ENCODE peak calls at places on chromosomes 12 and 14, in ten cellular contexts. H is psoas muscle, Q is coronary artery, W is endodermal cell, C is A549, T is WERI-Rb-1, R is BJ, Y is mucosa of descending colon, X is endothelial cell of umbilical vein, K is HFF-Myc. I is an unnamed sample.

GRCh38 chr14:91829511-91829910 is 37.8 kb downstream of the TC2N start:
- DNase-seq in H (no peak), Q (no peak), W (no peak), C (no peak), T (no peak), R (no peak), Y (no peak), X (no peak), K (no peak), I (no peak)

GRCh38 chr14:94689985-94690400 is 77.8 kb downstream of the SERPINA3 start:
- DNase-seq in H (no peak), Q (no peak), W (no peak), C (no peak), T (no peak), R (no peak), Y (no peak), X (no peak), K (no peak), I (no peak)

GRCh38 chr14:94665121-94665520 is 52.9 kb downstream of the SERPINA3 start:
- DNase-seq in H (no peak), Q (peak), W (no peak), C (no peak), T (no peak), R (peak), Y (no peak), X (peak), K (no peak), I (peak)

GRCh38 chr12:1931642-1932041 is 13.2 kb upstream of the CACNA2D4 start:
- DNase-seq in H (no peak), Q (no peak), W (no peak), C (no peak), T (no peak), R (no peak), Y (no peak), X (no peak), K (no peak), I (no peak)

GRCh38 chr12:2324375-2324774 is 271.6 kb downstream of the CACNA1C start:
- DNase-seq in H (peak), Q (no peak), W (no peak), C (no peak), T (no peak), R (no peak), Y (peak), X (peak), K (no peak), I (no peak)

GRCh38 chr12:46364777-46365580 is 7.6 kb downstream of the SLC38A2 start:
- DNase-seq in H (no peak), Q (no peak), W (no peak), C (no peak), T (no peak), R (no peak), Y (no peak), X (peak), K (no peak), I (peak)

GRCh38 chr12:49292729-49293055 is 2.3 kb upstream of the PRPH start:
- DNase-seq in H (no peak), Q (no peak), W (no peak), C (no peak), T (peak), R (no peak), Y (no peak), X (no peak), K (no peak), I (no peak)

GRCh38 chr14:26846388-26846787 is 248.6 kb upstream of the NOVA1 start:
- DNase-seq in H (no peak), Q (no peak), W (no peak), C (no peak), T (no peak), R (no peak), Y (no peak), X (no peak), K (no peak), I (peak)

GRCh38 chr12:129927316-129927900 is 23.6 kb upstream of the TMEM132D start:
- DNase-seq in H (no peak), Q (no peak), W (no peak), C (no peak), T (no peak), R (no peak), Y (no peak), X (no peak), K (no peak), I (no peak)

GRCh38 chr14:104657563-104658324 is 31.7 kb upstream of the INF2 start:
- DNase-seq in H (no peak), Q (no peak), W (peak), C (no peak), T (peak), R (no peak), Y (no peak), X (no peak), K (no peak), I (no peak)

GRCh38 chr12:56836317-56836716 is 73.2 kb downstream of the HSD17B6 start:
- DNase-seq in H (no peak), Q (no peak), W (no peak), C (no peak), T (no peak), R (peak), Y (no peak), X (no peak), K (peak), I (peak)

GRCh38 chr14:104035300-104035699 is 50.2 kb upstream of the ASPG start:
- DNase-seq in H (no peak), Q (no peak), W (no peak), C (no peak), T (peak), R (no peak), Y (no peak), X (no peak), K (no peak), I (no peak)

GRCh38 chr14:61281186-61281676 is at the start of gene TMEM30B:
- DNase-seq in H (no peak), Q (no peak), W (peak), C (no peak), T (no peak), R (no peak), Y (peak), X (no peak), K (no peak), I (no peak)

GRCh38 chr12:3683670-3684069 is 69.2 kb downstream of the CRACR2A start:
- DNase-seq in H (no peak), Q (no peak), W (no peak), C (no peak), T (no peak), R (no peak), Y (no peak), X (no peak), K (no peak), I (peak)

GRCh38 chr14:92294506-92294905 is 28.5 kb upstream of the SLC24A4 start:
- DNase-seq in H (no peak), Q (no peak), W (no peak), C (no peak), T (no peak), R (no peak), Y (no peak), X (no peak), K (no peak), I (no peak)

DNA sequence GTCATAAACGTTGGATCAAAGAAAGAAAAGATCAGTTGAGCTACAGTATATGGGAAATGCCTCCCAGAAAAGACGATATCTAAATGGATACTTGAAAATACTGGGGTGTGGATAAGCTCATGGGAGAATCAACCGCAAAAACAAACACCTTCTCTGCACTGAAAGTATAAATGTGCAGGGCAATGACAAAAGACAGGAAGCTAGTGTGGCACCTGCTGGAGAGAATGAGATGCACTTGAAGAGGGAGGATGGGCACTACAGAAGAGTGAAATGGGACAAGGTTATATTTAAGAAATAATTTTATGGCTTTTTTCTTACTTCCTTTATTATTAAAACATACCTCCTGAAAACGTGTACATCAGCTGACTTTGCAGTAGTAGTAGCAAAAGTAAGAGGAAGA is 153.7 kb downstream of the PRKD1 start:
- DNase-seq in H (no peak), Q (no peak), W (no peak), C (no peak), T (no peak), R (no peak), Y (no peak), X (no peak), K (no peak), I (no peak)
- TF ChIP-seq CTCF in H (no peak), Q (no peak), W (no peak), C (no peak), T (no peak), R (no peak), Y (no peak), X (no peak), K (no peak), I (no peak)

DNA sequence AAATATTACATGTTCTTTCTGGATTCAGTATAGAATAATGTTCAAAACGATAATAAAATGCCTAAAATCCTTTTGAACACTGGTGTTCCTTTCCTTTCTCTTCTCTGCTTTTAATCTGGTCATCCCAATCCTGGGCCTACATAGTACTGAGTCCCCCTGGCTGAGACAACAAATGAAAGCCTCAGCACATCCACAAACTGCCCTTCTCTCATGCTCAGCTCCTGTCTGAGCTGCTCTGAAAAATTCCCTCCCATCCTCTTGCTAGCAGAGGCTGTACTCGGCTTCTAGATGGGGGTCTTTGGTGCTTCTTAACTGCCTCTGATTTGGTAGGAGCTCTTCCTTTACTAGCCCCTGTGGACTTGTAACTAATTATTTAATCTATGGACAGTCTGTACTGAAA is 232.3 kb downstream of the MED13L start:
- DNase-seq in H (no peak), Q (no peak), W (no peak), C (no peak), T (no peak), R (no peak), Y (no peak), X (no peak), K (no peak), I (no peak)
- H3K4me3 ChIP-seq in H (no peak), Q (no peak), W (no peak), C (no peak), T (no peak), R (no peak), Y (no peak), X (no peak), K (no peak), I (no peak)

DNA sequence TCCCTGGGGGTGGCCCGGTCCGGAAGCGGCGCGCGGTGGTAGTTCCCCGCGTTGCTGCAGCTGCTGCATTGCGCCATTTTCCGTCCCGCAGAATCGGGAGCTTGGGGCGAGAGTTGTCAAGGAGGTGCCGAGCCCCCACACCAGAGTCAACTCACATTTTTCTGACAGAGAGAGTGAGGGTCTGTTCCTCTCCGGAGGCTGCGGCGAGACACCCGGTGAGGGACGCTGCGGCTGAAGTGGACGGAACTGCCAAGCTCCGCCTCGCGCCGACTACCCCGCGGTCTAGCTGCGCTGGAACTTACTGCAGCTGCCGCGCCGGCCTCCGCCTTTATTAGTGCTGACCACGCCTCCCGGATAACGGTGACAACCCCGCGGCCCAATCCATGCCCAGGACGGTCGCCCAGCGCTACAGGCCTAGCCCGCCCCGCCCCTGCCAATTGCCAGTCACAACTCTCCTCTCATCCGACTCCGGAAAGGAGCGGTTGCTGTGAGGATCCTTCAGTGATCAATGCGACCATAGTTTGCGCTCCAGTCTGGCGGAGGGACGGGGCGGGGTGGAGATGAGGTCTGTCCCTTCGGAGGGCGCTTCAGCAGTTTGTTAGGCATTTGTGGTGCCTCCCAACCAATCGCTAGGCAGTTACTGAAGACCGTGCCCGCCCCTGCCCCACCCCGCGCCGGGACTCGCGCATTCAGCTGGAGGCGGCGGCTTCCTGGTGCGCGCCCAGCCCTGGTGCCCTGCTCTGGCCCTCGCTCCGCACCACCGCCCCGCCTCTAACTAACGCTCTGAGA is at the start of gene VAMP1:
- DNase-seq in H (peak), Q (peak), W (peak), C (peak), T (peak), R (peak), Y (peak), X (peak), K (peak), I (peak)
- TF ChIP-seq CTCF in H (no peak), Q (peak), W (no peak), C (no peak), T (no peak), R (peak), Y (no peak), X (no peak), K (no peak), I (no peak)

GRCh38 chr12:58725400-58726105 is 194.8 kb downstream of the LRIG3 start:
- DNase-seq in H (no peak), Q (no peak), W (no peak), C (no peak), T (no peak), R (no peak), Y (no peak), X (no peak), K (no peak), I (no peak)
- H3K4me3 ChIP-seq in H (no peak), Q (no peak), W (no peak), C (no peak), T (no peak), R (no peak), Y (no peak), X (no peak), K (no peak), I (no peak)

DNA sequence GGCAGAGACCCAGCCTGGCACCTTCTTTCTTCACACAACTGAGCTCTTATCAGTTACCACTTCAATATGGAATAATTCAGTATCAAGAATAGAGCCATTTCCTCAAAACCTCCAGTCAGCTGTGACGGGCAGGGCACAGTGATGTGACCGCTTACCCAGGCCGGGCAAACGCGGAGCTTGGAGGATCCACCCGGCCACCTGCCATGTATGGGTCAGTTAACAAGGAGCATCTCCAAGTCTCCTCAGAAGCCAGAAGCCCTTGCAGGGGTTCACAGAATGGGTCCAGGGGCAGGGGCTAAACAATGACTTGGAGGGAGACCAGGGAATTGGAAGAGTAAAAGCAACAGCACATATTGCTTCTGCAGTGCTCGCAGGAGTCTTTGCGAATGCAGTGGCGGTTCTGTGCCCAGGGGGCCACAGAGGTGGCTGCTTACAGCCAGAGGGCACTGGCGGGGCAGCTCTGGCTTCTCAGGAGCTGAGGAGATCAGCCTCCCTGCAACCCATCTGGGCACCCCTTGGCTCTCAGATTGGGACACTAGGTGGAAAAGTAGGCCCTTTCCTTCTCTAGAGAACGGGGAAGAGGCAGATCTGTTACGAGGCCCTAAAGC is 162.3 kb downstream of the CALM1 start:
- DNase-seq in H (peak), Q (no peak), W (no peak), C (no peak), T (no peak), R (no peak), Y (no peak), X (no peak), K (no peak), I (no peak)
- TF ChIP-seq CTCF in H (no peak), Q (no peak), W (no peak), C (no peak), T (no peak), R (no peak), Y (no peak), X (no peak), K (no peak), I (no peak)

DNA sequence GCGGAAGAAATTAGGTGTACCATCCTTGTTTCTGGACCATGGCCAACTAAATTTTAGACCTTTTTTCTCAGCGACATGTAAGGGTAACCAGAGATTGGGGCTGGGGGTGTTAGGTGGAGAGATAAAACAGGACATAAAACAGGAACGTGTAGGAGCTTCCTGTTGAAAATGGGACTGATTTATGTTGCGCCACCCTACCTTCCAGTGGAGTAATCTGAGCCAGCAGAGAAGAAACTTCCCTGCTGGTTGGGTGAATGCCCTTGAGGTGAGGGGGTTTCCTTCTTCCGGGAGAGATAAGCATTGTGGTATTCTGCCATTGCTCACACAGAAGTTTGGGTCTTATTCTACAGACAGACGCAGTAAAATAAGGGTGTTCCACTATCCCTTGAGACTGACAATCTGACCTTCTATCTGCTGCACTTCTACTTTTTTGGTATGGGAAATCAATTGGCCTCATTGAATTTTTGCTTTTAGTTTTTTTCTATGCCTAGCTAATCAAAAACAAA is 417.6 kb downstream of the PCNX1 start:
- DNase-seq in H (no peak), Q (no peak), W (peak), C (no peak), T (no peak), R (no peak), Y (no peak), X (no peak), K (no peak), I (no peak)
- H3K4me3 ChIP-seq in H (no peak), Q (no peak), W (no peak), C (no peak), T (no peak), R (no peak), Y (no peak), X (no peak), K (no peak), I (no peak)

GRCh38 chr14:88023658-88024187 is 18.8 kb downstream of the GPR65 start:
- DNase-seq in H (no peak), Q (no peak), W (peak), C (no peak), T (no peak), R (no peak), Y (no peak), X (no peak), K (no peak), I (no peak)
- TF ChIP-seq CTCF in H (no peak), Q (no peak), W (no peak), C (no peak), T (no peak), R (no peak), Y (no peak), X (no peak), K (no peak), I (no peak)

GRCh38 chr12:13941258-13942249 is 39.8 kb downstream of the GRIN2B start:
- DNase-seq in H (no peak), Q (no peak), W (peak), C (peak), T (peak), R (no peak), Y (peak), X (peak), K (no peak), I (peak)
- H3K4me3 ChIP-seq in H (no peak), Q (no peak), W (peak), C (no peak), T (no peak), R (no peak), Y (no peak), X (no peak), K (no peak), I (no peak)

GRCh38 chr14:45287609-45288008 is 34.6 kb upstream of the MIS18BP1 start:
- DNase-seq in H (no peak), Q (no peak), W (no peak), C (no peak), T (no peak), R (no peak), Y (no peak), X (no peak), K (no peak), I (no peak)
- TF ChIP-seq CTCF in H (no peak), Q (no peak), W (peak), C (peak), T (no peak), R (no peak), Y (no peak), X (no peak), K (no peak), I (no peak)

GRCh38 chr14:102508410-102508773 is 1.2 kb downstream of the ANKRD9 start:
- DNase-seq in H (peak), Q (peak), W (no peak), C (peak), T (no peak), R (no peak), Y (peak), X (no peak), K (no peak), I (no peak)
- H3K4me3 ChIP-seq in H (peak), Q (peak), W (peak), C (peak), T (peak), R (no peak), Y (no peak), X (no peak), K (peak), I (peak)